ENCODE peak calls at places on chromosomes 1 and 21, in eight cellular contexts. R, W, Y, X, A, K, Z and J are unnamed samples.

GRCh38 chr1:161801955-161802354 is 35.8 kb downstream of the ATF6 start:
- DNase-seq in K (no peak), Z (peak), A (no peak), W (peak), Y (no peak), X (no peak), R (no peak), J (no peak)

GRCh38 chr21:19239696-19240095 is 836.1 kb upstream of the TMPRSS15 start:
- DNase-seq in Z (no peak), K (no peak), W (no peak), R (no peak), X (no peak), A (no peak), Y (no peak), J (no peak)

GRCh38 chr21:45886610-45887026 is 95.0 kb upstream of the COL6A1 start:
- DNase-seq in Y (peak), X (no peak), W (no peak), Z (no peak), R (no peak), A (no peak), K (peak), J (no peak)

GRCh38 chr1:83827731-83828130 is 171.2 kb downstream of the TTLL7 start:
- DNase-seq in Z (no peak), Y (no peak), R (no peak), A (no peak), K (no peak), W (no peak), X (no peak), J (no peak)

GRCh38 chr1:180144659-180145357 is 9.9 kb upstream of the QSOX1 start:
- DNase-seq in X (no peak), R (no peak), Z (no peak), A (no peak), W (no peak), Y (no peak), K (no peak), J (no peak)

GRCh38 chr1:227351443-227351842 is 33.2 kb upstream of the CDC42BPA start:
- DNase-seq in X (no peak), Z (no peak), A (no peak), R (no peak), K (no peak), W (peak), Y (no peak), J (no peak)

GRCh38 chr1:185027252-185027882 is 18.0 kb upstream of the RNF2 start:
- DNase-seq in Z (no peak), Y (no peak), R (no peak), W (no peak), X (no peak), K (no peak), A (no peak), J (no peak)

GRCh38 chr1:221212926-221213325 is 333.7 kb downstream of the HLX start:
- DNase-seq in W (no peak), R (no peak), Y (no peak), Z (no peak), X (no peak), K (no peak), A (no peak), J (no peak)

GRCh38 chr1:2129256-2129943 is 65.2 kb downstream of the FAAP20 start:
- DNase-seq in R (no peak), Z (no peak), W (peak), Y (no peak), K (no peak), A (no peak), X (no peak), J (no peak)

GRCh38 chr1:115888976-115889375 is 48.0 kb upstream of the NHLH2 start:
- DNase-seq in X (no peak), A (no peak), Y (no peak), K (no peak), Z (no peak), W (no peak), R (no peak), J (no peak)

GRCh38 chr1:30745834-30746208 is 11.8 kb downstream of the LAPTM5 start:
- DNase-seq in A (no peak), Y (no peak), W (no peak), R (no peak), X (no peak), Z (no peak), K (no peak), J (no peak)

GRCh38 chr1:3460653-3461237 is 6.3 kb downstream of the ARHGEF16 start:
- DNase-seq in R (no peak), W (no peak), A (no peak), K (no peak), Z (no peak), X (no peak), Y (peak), J (no peak)

GRCh38 chr1:92210701-92211100 is 7.0 kb upstream of the C1orf146 start:
- DNase-seq in K (no peak), W (no peak), Y (no peak), R (no peak), A (no peak), X (no peak), Z (no peak), J (no peak)

GRCh38 chr1:26541431-26541815 is 11.9 kb downstream of the RPS6KA1 start:
- DNase-seq in R (no peak), A (no peak), Y (no peak), Z (no peak), X (no peak), W (no peak), K (no peak), J (no peak)

GRCh38 chr1:40535732-40536131 is 4.3 kb downstream of the ZNF684 start:
- DNase-seq in Y (no peak), R (no peak), X (no peak), K (no peak), W (peak), A (no peak), Z (no peak), J (no peak)

GRCh38 chr1:193971595-193971994 is 785.2 kb upstream of the B3GALT2 start:
- DNase-seq in K (no peak), A (no peak), Z (no peak), R (peak), Y (no peak), X (no peak), W (no peak), J (no peak)

GRCh38 chr1:74629283-74629682 is 44.3 kb downstream of the ERICH3 start:
- DNase-seq in W (no peak), Y (no peak), K (no peak), X (no peak), Z (no peak), R (no peak), A (no peak), J (no peak)

GRCh38 chr1:219660666-219661463 is 48.0 kb upstream of the ZC3H11B start:
- DNase-seq in W (peak), K (peak), X (peak), Z (peak), A (peak), Y (peak), R (peak), J (peak)

GRCh38 chr1:145714524-145715111 is 4.7 kb upstream of the CD160 start:
- DNase-seq in A (no peak), Y (no peak), K (no peak), W (peak), X (no peak), R (no peak), Z (no peak), J (no peak)

GRCh38 chr1:22137006-22137720 is 5.7 kb downstream of the WNT4 start:
- DNase-seq in X (no peak), A (no peak), Y (peak), K (no peak), R (no peak), Z (peak), W (peak), J (peak)

GRCh38 chr1:148315081-148315811 is 163.2 kb upstream of the NBPF11 start:
- DNase-seq in K (no peak), R (no peak), W (no peak), X (no peak), A (no peak), Y (no peak), Z (no peak), J (no peak)

GRCh38 chr1:113812661-113813135 is 422 bp upstream of the RSBN1 start:
- DNase-seq in W (peak), A (no peak), Z (peak), X (no peak), K (no peak), R (no peak), Y (no peak), J (no peak)

GRCh38 chr21:35252831-35253230 is 203.7 kb upstream of the RUNX1 start:
- DNase-seq in A (no peak), W (no peak), X (no peak), K (no peak), Z (no peak), R (no peak), Y (no peak), J (no peak)

GRCh38 chr1:58888776-58889341 is 105.0 kb upstream of the JUN start:
- DNase-seq in A (no peak), W (no peak), K (no peak), Y (no peak), R (no peak), Z (no peak), X (no peak), J (no peak)

GRCh38 chr1:45508295-45509151 is 8.4 kb downstream of the MMACHC start:
- DNase-seq in W (no peak), A (no peak), Z (no peak), X (no peak), R (peak), K (no peak), Y (no peak), J (no peak)

GRCh38 chr21:16377120-16377658 is 647.4 kb downstream of the USP25 start:
- DNase-seq in Z (no peak), W (no peak), X (no peak), R (no peak), K (no peak), A (no peak), Y (no peak), J (no peak)

GRCh38 chr1:202656057-202656456 is 54.2 kb downstream of the SYT2 start:
- DNase-seq in A (no peak), W (no peak), X (no peak), R (peak), Z (no peak), Y (no peak), K (no peak), J (no peak)

GRCh38 chr1:206411321-206411720 is 59.0 kb upstream of the IKBKE start:
- DNase-seq in X (no peak), R (no peak), Z (no peak), Y (no peak), K (no peak), W (no peak), A (no peak), J (no peak)

GRCh38 chr1:117782056-117782455 is 147.4 kb downstream of the GDAP2 start:
- DNase-seq in Y (no peak), R (no peak), X (no peak), Z (no peak), W (no peak), A (no peak), K (no peak), J (no peak)

GRCh38 chr1:19483261-19483660 is 2.1 kb downstream of the CAPZB start:
- DNase-seq in X (no peak), Z (no peak), W (no peak), R (no peak), Y (no peak), K (no peak), A (no peak), J (no peak)

GRCh38 chr1:8363764-8364301 is 45.9 kb downstream of the SLC45A1 start:
- DNase-seq in K (no peak), Z (peak), R (no peak), X (no peak), Y (no peak), A (no peak), W (peak), J (peak)

GRCh38 chr1:244429818-244430217 is 21.9 kb downstream of the ADSS2 start:
- DNase-seq in Y (no peak), X (no peak), R (no peak), A (no peak), K (no peak), Z (no peak), W (no peak), J (no peak)

GRCh38 chr1:244422174-244422573 is 29.5 kb downstream of the ADSS2 start:
- DNase-seq in W (no peak), Z (no peak), A (no peak), X (no peak), K (no peak), R (no peak), Y (no peak), J (no peak)

GRCh38 chr1:244424649-244425334 is 26.9 kb downstream of the ADSS2 start:
- DNase-seq in R (no peak), Y (no peak), X (no peak), A (no peak), W (no peak), Z (no peak), K (no peak), J (no peak)

GRCh38 chr1:244431166-244431565 is 20.5 kb downstream of the ADSS2 start:
- DNase-seq in X (no peak), K (no peak), Y (no peak), Z (no peak), A (no peak), R (no peak), W (no peak), J (no peak)

DNA sequence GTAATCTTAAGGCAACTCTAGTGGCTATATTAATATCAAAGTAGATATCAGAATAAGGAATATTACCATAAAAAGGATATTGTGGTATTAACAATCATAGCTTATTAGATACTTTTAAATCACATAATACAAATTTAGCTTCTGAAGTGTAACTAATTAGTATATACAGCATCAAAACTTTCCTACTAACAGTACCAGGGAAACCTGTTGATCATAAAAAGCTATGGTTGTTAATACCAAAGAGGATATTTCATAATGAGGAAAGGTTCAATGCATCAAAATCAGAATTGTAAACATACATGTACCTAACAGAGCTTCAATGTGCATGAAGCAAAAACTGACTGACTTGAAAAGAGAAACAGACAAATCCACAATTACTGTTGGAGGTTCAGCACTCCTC is 24.1 kb downstream of the ADSS2 start:
- DNase-seq in K (no peak), W (no peak), X (no peak), Z (no peak), Y (no peak), A (no peak), R (no peak), J (no peak)
- H3K27ac ChIP-seq in K (no peak), W (no peak), X (no peak), Z (no peak), Y (no peak), A (no peak), R (no peak), J (no peak)

GRCh38 chr1:17091252-17091651 is 28.0 kb downstream of the PADI2 start:
- DNase-seq in K (no peak), Z (no peak), Y (peak), X (no peak), W (peak), R (no peak), A (no peak), J (no peak)
- TF ChIP-seq POLR2A in K (no peak), Z (no peak), Y (no peak), X (no peak), W (no peak), R (no peak), A (no peak), J (no peak)

GRCh38 chr1:224539971-224540370 is 76.1 kb upstream of the CNIH3 start:
- DNase-seq in A (no peak), K (no peak), X (no peak), W (no peak), R (no peak), Z (no peak), Y (no peak), J (no peak)

GRCh38 chr1:224541901-224542610 is 74.1 kb upstream of the CNIH3 start:
- DNase-seq in W (no peak), Y (no peak), A (no peak), Z (no peak), R (no peak), K (no peak), X (no peak), J (no peak)

GRCh38 chr1:224542783-224543440 is 73.2 kb upstream of the CNIH3 start:
- DNase-seq in K (no peak), Z (no peak), Y (no peak), X (peak), R (peak), A (no peak), W (peak), J (no peak)

GRCh38 chr1:224541072-224541790 is 74.9 kb upstream of the CNIH3 start:
- DNase-seq in Y (no peak), A (no peak), W (no peak), Z (no peak), X (no peak), K (no peak), R (no peak), J (no peak)

GRCh38 chr1:224540535-224540934 is 75.6 kb upstream of the CNIH3 start:
- DNase-seq in R (no peak), Y (no peak), W (no peak), Z (no peak), K (no peak), X (no peak), A (no peak), J (no peak)
- H3K4me3 ChIP-seq in R (no peak), Y (no peak), W (no peak), Z (no peak), K (no peak), X (no peak), A (no peak), J (no peak)

GRCh38 chr1:234912541-234913312 is 215.9 kb downstream of the TOMM20 start:
- DNase-seq in R (no peak), X (no peak), A (no peak), Y (no peak), K (no peak), W (no peak), Z (no peak), J (no peak)

GRCh38 chr1:234909307-234909706 is 219.3 kb downstream of the TOMM20 start:
- DNase-seq in X (no peak), Y (no peak), Z (no peak), R (no peak), A (no peak), W (no peak), K (no peak), J (no peak)

GRCh38 chr1:234909851-234910250 is 218.8 kb downstream of the TOMM20 start:
- DNase-seq in X (no peak), R (no peak), A (no peak), Z (no peak), K (no peak), Y (no peak), W (no peak), J (no peak)

GRCh38 chr1:234913771-234914170 is 214.9 kb downstream of the TOMM20 start:
- DNase-seq in K (no peak), X (no peak), A (no peak), R (no peak), Z (peak), Y (no peak), W (no peak), J (no peak)

DNA sequence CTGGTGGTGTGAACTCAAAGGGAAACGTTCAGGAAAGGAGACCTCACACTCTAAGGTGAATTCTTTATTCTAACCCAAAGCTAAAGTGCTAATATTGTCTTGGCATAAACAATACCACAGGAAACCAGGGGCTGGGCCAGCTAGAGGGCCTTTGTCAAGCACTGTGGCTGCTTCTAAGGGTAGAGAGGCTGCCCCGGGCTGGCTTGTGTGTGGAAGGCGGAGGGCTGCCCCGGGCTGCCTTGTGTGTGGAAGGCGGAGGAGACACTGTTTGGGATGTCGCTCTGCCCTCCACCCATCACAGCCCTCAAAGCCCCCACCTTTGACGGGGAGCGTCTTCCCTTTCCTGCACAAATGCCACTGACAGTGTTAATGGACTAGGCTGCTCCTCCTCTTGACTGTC is 216.8 kb downstream of the TOMM20 start:
- DNase-seq in A (no peak), W (peak), Z (no peak), Y (no peak), R (no peak), X (no peak), K (no peak), J (no peak)
- H3K27ac ChIP-seq in A (peak), W (no peak), Z (peak), Y (no peak), R (no peak), X (no peak), K (peak), J (peak)

GRCh38 chr1:212433577-212434462 is 1.1 kb downstream of the NENF start:
- DNase-seq in A (no peak), Z (no peak), K (peak), X (no peak), W (no peak), R (no peak), Y (no peak), J (peak)

GRCh38 chr1:212432163-212432705 is 486 bp upstream of the NENF start:
- DNase-seq in R (no peak), Z (no peak), W (no peak), Y (no peak), A (no peak), K (no peak), X (no peak), J (no peak)

GRCh38 chr1:212431656-212432055 is 1.1 kb upstream of the NENF start:
- DNase-seq in R (no peak), K (no peak), X (no peak), Y (no peak), Z (no peak), A (no peak), W (no peak), J (no peak)

GRCh38 chr1:212430955-212431394 is 1.7 kb upstream of the NENF start:
- DNase-seq in Y (no peak), K (no peak), R (no peak), W (no peak), A (no peak), X (no peak), Z (no peak), J (no peak)

GRCh38 chr1:212432706-212433576 is at the start of gene NENF:
- DNase-seq in K (peak), W (peak), X (peak), Y (peak), A (peak), Z (peak), R (peak), J (peak)
- TF ChIP-seq POLR2A in K (peak), W (peak), X (peak), Y (peak), A (peak), Z (peak), R (peak), J (peak)